ENCODE peak calls at places on chromosomes 1 and 21, in seven cellular contexts. G is midbrain; L is stimulated activated CD8-positive, alpha-beta memory T cell treated with anti-CD3 and anti-CD28 coated beads, Interleukin-12 subunit alpha, Interleukin-12 subunit beta, amount 100 ng/mL, for 4 hours; F is effector memory CD8-positive, alpha-beta T cell; M is EH; N is osteocyte; O is AG09319. D is an unnamed sample.

GRCh38 chr1:221809101-221810029 is 67.5 kb upstream of the DUSP10 start:
- DNase-seq in G (no peak), L (no peak), F (no peak), M (peak), N (no peak), O (no peak), D (no peak)

GRCh38 chr1:14507227-14507626 is 91.3 kb upstream of the KAZN start:
- DNase-seq in G (no peak), L (no peak), F (no peak), M (no peak), N (no peak), O (no peak), D (no peak)

GRCh38 chr1:23459338-23459757 is 24.6 kb downstream of the ASAP3 start:
- DNase-seq in G (no peak), L (no peak), F (no peak), M (no peak), N (no peak), O (no peak), D (no peak)

GRCh38 chr21:36747815-36748381 is 49.0 kb downstream of the SIM2 start:
- DNase-seq in G (peak), L (no peak), F (peak), M (peak), N (peak), O (no peak), D (no peak)

GRCh38 chr1:21955058-21955457 is 17.9 kb upstream of the HSPG2 start:
- DNase-seq in G (no peak), L (no peak), F (no peak), M (no peak), N (no peak), O (no peak), D (no peak)

GRCh38 chr1:179806333-179806732 is 63.2 kb downstream of the FAM163A start:
- DNase-seq in G (no peak), L (no peak), F (no peak), M (no peak), N (no peak), O (no peak), D (no peak)

GRCh38 chr1:29319300-29320110 is 83.2 kb downstream of the PTPRU start:
- DNase-seq in G (no peak), L (no peak), F (no peak), M (no peak), N (no peak), O (no peak), D (no peak)

GRCh38 chr1:54934869-54935268 is 45.6 kb upstream of the TMEM61 start:
- DNase-seq in G (no peak), L (no peak), F (no peak), M (peak), N (no peak), O (peak), D (no peak)

GRCh38 chr1:185325413-185325812 is 8.4 kb upstream of the IVNS1ABP start:
- DNase-seq in G (no peak), L (no peak), F (no peak), M (peak), N (no peak), O (no peak), D (no peak)

GRCh38 chr1:21865943-21866628 is 54.0 kb downstream of the LDLRAD2 start:
- DNase-seq in G (no peak), L (no peak), F (no peak), M (no peak), N (no peak), O (no peak), D (no peak)

GRCh38 chr1:36482724-36483388 is at the start of gene CSF3R:
- DNase-seq in G (no peak), L (no peak), F (no peak), M (no peak), N (no peak), O (no peak), D (peak)

GRCh38 chr1:233364695-233365539 is 37.4 kb downstream of the MAP3K21 start:
- DNase-seq in G (peak), L (no peak), F (no peak), M (peak), N (no peak), O (no peak), D (no peak)

GRCh38 chr1:189323090-189323489 is 1154.6 kb downstream of the BRINP3 start:
- DNase-seq in G (no peak), L (no peak), F (no peak), M (no peak), N (no peak), O (no peak), D (no peak)

D was measured in GF-D8.